ENCODE peak calls at places on chromosomes 13 and 19, in nine cellular contexts. Y is iPS DF 6.9; E is GM23338; K is CD4-positive, alpha-beta memory T cell; W is CD4-positive, CD25-positive, alpha-beta regulatory T cell; A is adipocyte; V is left lung; I is SJSA1; F is BE2C. R is an unnamed sample. For H3K27me3 and H3K4me1, the result is how much of the 10 kb centered on the place peaks cover.

GRCh38 chr19:40282209-40282580 is 3.0 kb downstream of the AKT2 start:
- DNase-seq in Y (no peak), E (no peak), K (no peak), W (no peak), A (no peak), V (no peak), I (no peak), F (no peak), R (no peak)

GRCh38 chr13:23433171-23434153 is at the start of gene SACS:
- DNase-seq in Y (peak), E (peak), K (no peak), W (no peak), A (peak), V (no peak), I (peak), F (peak), R (peak)

GRCh38 chr13:76677047-76677446 is 209.2 kb downstream of the KCTD12 start:
- DNase-seq in Y (no peak), E (no peak), K (no peak), W (no peak), A (peak), V (no peak), I (no peak), F (no peak), R (peak)

GRCh38 chr13:51562011-51562671 is 22.1 kb upstream of the WDFY2 start:
- DNase-seq in Y (no peak), E (no peak), K (no peak), W (no peak), A (no peak), V (no peak), I (no peak), F (no peak), R (no peak)

GRCh38 chr19:38769635-38770211 is 3.6 kb downstream of the LGALS7 start:
- DNase-seq in Y (peak), E (peak), K (peak), W (peak), A (peak), V (peak), I (peak), F (peak), R (no peak)

GRCh38 chr13:42592915-42593718 is 19.2 kb downstream of the TNFSF11 start:
- DNase-seq in Y (no peak), E (peak), K (no peak), W (no peak), A (no peak), V (no peak), I (no peak), F (no peak), R (no peak)

GRCh38 chr13:112952759-112953541 is 16.1 kb upstream of the MCF2L start:
- DNase-seq in Y (no peak), E (no peak), K (no peak), W (no peak), A (no peak), V (no peak), I (no peak), F (no peak), R (no peak)

GRCh38 chr19:1098177-1099051 is 3.2 kb upstream of the POLR2E start:
- DNase-seq in Y (no peak), E (no peak), K (no peak), W (no peak), A (no peak), V (no peak), I (no peak), F (no peak), R (no peak)

GRCh38 chr19:4089400-4089908 is 22.8 kb upstream of the ZBTB7A start:
- DNase-seq in Y (no peak), E (peak), K (peak), W (no peak), A (no peak), V (peak), I (no peak), F (no peak), R (no peak)
- H3K4me3 ChIP-seq in Y (no peak), E (no peak), K (no peak), W (no peak), A (no peak), V (peak), I (no peak), F (no peak), R (no peak)

GRCh38 chr13:97852181-97852874 is 101.1 kb upstream of the IPO5 start:
- DNase-seq in Y (no peak), E (no peak), K (no peak), W (no peak), A (no peak), V (no peak), I (no peak), F (no peak), R (no peak)
- H3K27me3 ChIP-seq in Y (under half), E (under half), K (under half), W (under half), A (under half), V (under half), I (under half), F (under half), R (under half)

GRCh38 chr19:47187797-47188196 is 43.2 kb downstream of the BBC3 start:
- DNase-seq in Y (no peak), E (no peak), K (peak), W (no peak), A (no peak), V (no peak), I (no peak), F (no peak), R (no peak)

GRCh38 chr19:47183579-47183978 is 47.4 kb downstream of the BBC3 start:
- DNase-seq in Y (no peak), E (no peak), K (no peak), W (no peak), A (no peak), V (no peak), I (no peak), F (no peak), R (no peak)

GRCh38 chr19:47188507-47189033 is 42.4 kb downstream of the BBC3 start:
- DNase-seq in Y (no peak), E (no peak), K (no peak), W (no peak), A (no peak), V (no peak), I (no peak), F (no peak), R (no peak)

GRCh38 chr19:47187023-47187655 is 43.9 kb downstream of the BBC3 start:
- DNase-seq in Y (no peak), E (no peak), K (no peak), W (no peak), A (no peak), V (no peak), I (no peak), F (no peak), R (no peak)

DNA sequence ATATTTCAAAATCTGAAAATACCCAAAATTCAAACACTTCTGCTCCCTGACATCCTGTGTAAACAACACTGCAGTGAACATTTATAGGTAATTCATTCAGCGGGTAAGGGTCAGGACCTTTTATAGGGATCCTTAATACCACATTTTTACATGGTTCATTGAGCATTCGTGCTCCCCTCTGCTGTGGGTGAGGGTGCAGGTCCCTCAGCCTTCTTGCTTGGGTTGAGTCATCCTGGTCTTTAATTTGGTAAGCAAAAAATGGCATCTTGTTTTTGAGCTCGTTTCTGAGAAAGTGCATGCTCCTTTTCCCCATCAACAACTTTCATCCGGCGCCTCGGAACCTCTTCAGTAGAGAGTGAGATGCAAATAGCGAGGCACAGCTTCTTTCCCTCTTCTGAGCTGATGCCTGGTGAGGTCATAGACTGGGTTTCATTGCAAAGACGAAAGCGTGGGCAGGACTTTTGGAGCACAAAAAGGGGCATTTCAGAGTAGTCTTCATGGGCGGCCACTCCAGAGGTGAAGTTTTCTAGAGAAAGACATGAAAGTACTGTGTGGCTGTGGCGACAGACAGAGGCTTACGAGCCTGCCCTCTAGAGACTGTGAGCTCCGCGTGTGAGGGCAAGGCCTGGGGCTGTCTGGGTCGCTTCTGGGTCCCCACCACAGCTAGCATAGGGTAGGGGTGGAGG is 44.5 kb downstream of the BBC3 start:
- DNase-seq in Y (no peak), E (no peak), K (peak), W (peak), A (no peak), V (no peak), I (no peak), F (no peak), R (no peak)
- H3K4me1 ChIP-seq in Y (under half), E (under half), K (half or more), W (half or more), A (under half), V (under half), I (under half), F (under half), R (under half)

DNA sequence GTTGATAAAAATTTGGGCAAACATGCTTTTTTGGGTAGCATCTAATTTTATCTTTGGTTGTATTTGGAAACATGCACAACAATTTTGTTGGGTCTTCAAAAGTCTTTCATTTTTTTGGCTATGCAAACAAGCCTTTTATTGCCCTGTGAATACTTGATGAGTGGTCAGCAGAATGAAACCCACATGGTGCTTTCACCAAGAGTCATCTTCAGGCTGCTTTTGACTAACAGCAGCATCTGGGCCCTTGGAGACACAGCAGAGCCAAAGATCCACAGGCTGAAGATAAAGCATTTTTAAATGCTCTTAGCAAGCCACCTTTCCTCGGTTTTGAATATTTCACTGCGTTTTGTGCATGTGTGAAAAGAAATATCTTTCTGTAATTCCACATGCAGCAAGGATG is 154.9 kb downstream of the FGF9 start:
- DNase-seq in Y (no peak), E (no peak), K (no peak), W (no peak), A (no peak), V (no peak), I (no peak), F (no peak), R (no peak)
- H3K4me3 ChIP-seq in Y (no peak), E (no peak), K (no peak), W (no peak), A (no peak), V (no peak), I (no peak), F (no peak), R (no peak)

GRCh38 chr13:25177012-25177411 is 4.9 kb upstream of the AMER2 start:
- DNase-seq in Y (no peak), E (no peak), K (no peak), W (no peak), A (no peak), V (no peak), I (no peak), F (no peak), R (no peak)

GRCh38 chr13:25174304-25174703 is 2.2 kb upstream of the AMER2 start:
- DNase-seq in Y (no peak), E (no peak), K (no peak), W (no peak), A (no peak), V (no peak), I (no peak), F (no peak), R (no peak)

GRCh38 chr13:25177636-25178035 is 5.5 kb upstream of the AMER2 start:
- DNase-seq in Y (no peak), E (no peak), K (no peak), W (no peak), A (no peak), V (no peak), I (no peak), F (no peak), R (no peak)

GRCh38 chr13:25175431-25175830 is 3.3 kb upstream of the AMER2 start:
- DNase-seq in Y (no peak), E (no peak), K (no peak), W (no peak), A (no peak), V (no peak), I (no peak), F (no peak), R (no peak)

GRCh38 chr13:25175026-25175425 is 2.9 kb upstream of the AMER2 start:
- DNase-seq in Y (no peak), E (no peak), K (no peak), W (no peak), A (no peak), V (no peak), I (no peak), F (no peak), R (no peak)
- H3K27me3 ChIP-seq in Y (under half), E (under half), K (under half), W (under half), A (half or more), V (half or more), I (under half), F (under half), R (under half)

GRCh38 chr13:98534821-98535220 is 42.1 kb downstream of the STK24 start:
- DNase-seq in Y (no peak), E (no peak), K (no peak), W (no peak), A (no peak), V (no peak), I (no peak), F (no peak), R (no peak)
- H3K4me1 ChIP-seq in Y (under half), E (under half), K (half or more), W (half or more), A (under half), V (half or more), I (under half), F (under half), R (under half)

DNA sequence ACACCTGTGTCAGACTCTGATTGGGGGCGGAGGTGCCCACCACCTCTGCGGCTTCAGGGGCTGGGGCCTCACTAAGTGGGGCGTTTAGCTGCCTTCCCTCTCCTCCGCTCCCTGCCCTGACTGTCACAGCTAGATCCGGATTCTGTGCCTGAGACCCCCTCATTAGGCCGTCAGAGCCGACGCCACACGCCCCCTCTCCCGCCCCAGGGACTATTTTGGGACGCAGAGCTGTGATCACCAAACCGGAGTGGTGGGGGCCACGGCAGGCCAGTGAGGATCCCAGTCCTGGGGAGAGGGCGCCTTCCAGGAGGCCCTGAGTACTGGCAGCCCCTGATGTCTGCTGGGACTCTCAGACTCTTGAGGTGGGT is 762 bp downstream of the KANK3 start:
- DNase-seq in Y (no peak), E (peak), K (no peak), W (no peak), A (no peak), V (no peak), I (no peak), F (no peak), R (no peak)
- H3K4me3 ChIP-seq in Y (no peak), E (peak), K (no peak), W (no peak), A (no peak), V (peak), I (no peak), F (no peak), R (no peak)

GRCh38 chr13:94700051-94700535 is 12.3 kb downstream of the SOX21 start:
- DNase-seq in Y (no peak), E (no peak), K (no peak), W (no peak), A (no peak), V (no peak), I (no peak), F (no peak), R (no peak)
- H3K27me3 ChIP-seq in Y (half or more), E (half or more), K (under half), W (under half), A (half or more), V (half or more), I (under half), F (half or more), R (under half)

GRCh38 chr13:101556676-101557121 is 104.2 kb downstream of the ITGBL1 start:
- DNase-seq in Y (no peak), E (no peak), K (no peak), W (no peak), A (peak), V (no peak), I (no peak), F (no peak), R (peak)
- H3K4me1 ChIP-seq in Y (under half), E (under half), K (under half), W (under half), A (half or more), V (under half), I (under half), F (under half), R (under half)